ENCODE peak calls at places on chromosomes 1 and 21, in seven cellular contexts. V, S, H, J, W, K and M are unnamed samples. For H3K4me1, the result is how much of the 10 kb centered on the place peaks cover.

GRCh38 chr1:145999321-146000024 is 3.1 kb upstream of the TXNIP start:
- DNase-seq in V (peak), S (no peak), W (peak), J (no peak), K (no peak), H (no peak), M (peak)

GRCh38 chr1:147600119-147601111 is 59.1 kb downstream of the BCL9 start:
- DNase-seq in V (no peak), J (no peak), W (no peak), H (no peak), S (no peak), K (no peak), M (no peak)

GRCh38 chr1:25500694-25501093 is 42.7 kb upstream of the LDLRAP1 start:
- DNase-seq in H (no peak), S (no peak), V (no peak), J (no peak), K (no peak), W (no peak), M (peak)

GRCh38 chr1:19815801-19816736 is 986 bp upstream of the RNF186 start:
- DNase-seq in W (no peak), J (no peak), S (peak), V (peak), K (no peak), H (no peak), M (peak)

GRCh38 chr1:158049867-158050266 is 56.4 kb downstream of the KIRREL1 start:
- DNase-seq in W (no peak), J (no peak), S (no peak), K (no peak), H (no peak), V (no peak), M (no peak)

GRCh38 chr1:57167997-57168396 is 202.2 kb upstream of the C8B start:
- DNase-seq in J (no peak), V (no peak), H (no peak), K (no peak), S (no peak), W (no peak), M (no peak)

GRCh38 chr1:168235937-168236336 is 10.1 kb downstream of the SFT2D2 start:
- DNase-seq in J (no peak), V (no peak), S (no peak), H (no peak), K (no peak), W (no peak), M (no peak)

GRCh38 chr1:46714976-46715375 is 3.9 kb downstream of the EFCAB14 start:
- DNase-seq in V (no peak), H (no peak), S (no peak), J (no peak), K (no peak), W (no peak), M (no peak)

GRCh38 chr1:154624756-154625643 is 17.0 kb upstream of the ADAR start:
- DNase-seq in J (no peak), S (no peak), V (no peak), K (no peak), H (no peak), W (no peak), M (no peak)

GRCh38 chr21:34669149-34669879 is 520 bp downstream of the CLIC6 start:
- DNase-seq in K (peak), H (no peak), W (no peak), V (peak), S (peak), J (no peak), M (no peak)

GRCh38 chr1:243253927-243254232 is 1.2 kb downstream of the CEP170 start:
- DNase-seq in V (no peak), S (no peak), W (no peak), J (no peak), H (no peak), K (no peak), M (no peak)

GRCh38 chr1:57590978-57591377 is 167.1 kb upstream of the DAB1 start:
- DNase-seq in V (no peak), J (no peak), H (no peak), S (no peak), W (no peak), K (no peak), M (no peak)

GRCh38 chr1:2258122-2258812 is 30.1 kb downstream of the SKI start:
- DNase-seq in W (peak), J (no peak), H (no peak), V (no peak), S (no peak), K (no peak), M (no peak)

GRCh38 chr1:64898107-64898861 is 68.1 kb downstream of the JAK1 start:
- DNase-seq in S (peak), H (peak), J (peak), W (peak), K (no peak), V (peak), M (peak)

GRCh38 chr21:40143822-40144525 is 276.7 kb downstream of the PCP4 start:
- DNase-seq in H (no peak), W (no peak), V (peak), S (no peak), K (peak), J (peak), M (no peak)

GRCh38 chr21:31684918-31685317 is 25.4 kb downstream of the SOD1 start:
- DNase-seq in K (no peak), W (no peak), V (no peak), S (no peak), H (no peak), J (no peak), M (no peak)

GRCh38 chr1:99682291-99682751 is 36.4 kb downstream of the PALMD start:
- DNase-seq in V (no peak), H (no peak), J (no peak), S (no peak), K (no peak), W (no peak), M (no peak)

GRCh38 chr1:12173631-12174121 is 6.9 kb downstream of the TNFRSF1B start:
- DNase-seq in J (peak), H (peak), S (peak), K (no peak), V (peak), W (no peak), M (peak)

GRCh38 chr1:89527256-89527655 is 2.6 kb downstream of the LRRC8B start:
- DNase-seq in V (no peak), K (no peak), W (no peak), H (no peak), J (no peak), S (no peak), M (no peak)

GRCh38 chr1:58626293-58626692 is 49.2 kb upstream of the TACSTD2 start:
- DNase-seq in V (no peak), H (no peak), S (no peak), K (no peak), J (no peak), W (no peak), M (no peak)

GRCh38 chr1:6272476-6273270 is 11.8 kb upstream of the GPR153 start:
- DNase-seq in V (no peak), W (no peak), S (no peak), J (no peak), H (no peak), K (no peak), M (no peak)

GRCh38 chr1:43991476-43992231 is at the start of gene CCDC24:
- DNase-seq in S (peak), K (peak), V (peak), W (peak), H (peak), J (peak), M (peak)

GRCh38 chr1:206834711-206835110 is 30.7 kb upstream of the IL20 start:
- DNase-seq in V (no peak), S (peak), W (no peak), K (peak), J (no peak), H (no peak), M (no peak)

GRCh38 chr21:31557421-31557955 is 102.0 kb upstream of the SOD1 start:
- DNase-seq in J (no peak), H (no peak), K (peak), V (no peak), W (no peak), S (no peak), M (no peak)

GRCh38 chr1:155202198-155202597 is 5.5 kb downstream of the THBS3 start:
- DNase-seq in H (no peak), V (no peak), J (no peak), W (peak), S (peak), K (no peak), M (no peak)

GRCh38 chr21:34243562-34243961 is 120.2 kb upstream of the KCNE2 start:
- DNase-seq in V (peak), K (peak), H (no peak), J (no peak), S (no peak), W (no peak), M (no peak)

GRCh38 chr1:88701275-88701674 is 17.2 kb downstream of the PKN2 start:
- DNase-seq in W (no peak), H (no peak), K (no peak), J (no peak), S (no peak), V (no peak), M (no peak)

GRCh38 chr1:178645826-178646200 is 79.2 kb upstream of the RALGPS2 start:
- DNase-seq in H (no peak), S (no peak), W (no peak), V (no peak), J (no peak), K (no peak), M (no peak)

GRCh38 chr1:208273386-208274021 is 29.3 kb upstream of the PLXNA2 start:
- DNase-seq in K (no peak), J (no peak), S (no peak), V (no peak), W (no peak), H (no peak), M (no peak)

GRCh38 chr1:100866041-100866900 is 28.4 kb downstream of the EXTL2 start:
- DNase-seq in K (no peak), J (no peak), H (no peak), S (no peak), V (no peak), W (no peak), M (no peak)

GRCh38 chr1:157198619-157199420 is 60.6 kb upstream of the ETV3 start:
- DNase-seq in S (peak), H (no peak), W (no peak), V (no peak), J (no peak), K (no peak), M (no peak)

GRCh38 chr1:10962483-10962882 is 50.0 kb upstream of the TARDBP start:
- DNase-seq in V (no peak), S (no peak), H (no peak), W (no peak), K (no peak), J (peak), M (no peak)

GRCh38 chr1:199084293-199084692 is 445.5 kb downstream of the PTPRC start:
- DNase-seq in H (no peak), S (no peak), K (no peak), J (no peak), W (no peak), V (no peak), M (no peak)

GRCh38 chr1:243525085-243525487 is 269.2 kb downstream of the SDCCAG8 start:
- DNase-seq in H (no peak), S (no peak), J (no peak), K (no peak), W (no peak), V (no peak), M (no peak)

GRCh38 chr1:84712288-84712874 is 22.1 kb upstream of the SSX2IP start:
- DNase-seq in J (no peak), H (no peak), K (no peak), W (no peak), V (no peak), S (no peak), M (no peak)

GRCh38 chr21:44083631-44084291 is 23.4 kb upstream of the PWP2 start:
- DNase-seq in H (no peak), J (no peak), K (no peak), V (no peak), S (no peak), W (no peak), M (no peak)

GRCh38 chr21:25689226-25689625 is 45.5 kb downstream of the ATP5PF start:
- DNase-seq in J (no peak), W (no peak), V (no peak), K (no peak), H (no peak), S (no peak), M (no peak)

DNA sequence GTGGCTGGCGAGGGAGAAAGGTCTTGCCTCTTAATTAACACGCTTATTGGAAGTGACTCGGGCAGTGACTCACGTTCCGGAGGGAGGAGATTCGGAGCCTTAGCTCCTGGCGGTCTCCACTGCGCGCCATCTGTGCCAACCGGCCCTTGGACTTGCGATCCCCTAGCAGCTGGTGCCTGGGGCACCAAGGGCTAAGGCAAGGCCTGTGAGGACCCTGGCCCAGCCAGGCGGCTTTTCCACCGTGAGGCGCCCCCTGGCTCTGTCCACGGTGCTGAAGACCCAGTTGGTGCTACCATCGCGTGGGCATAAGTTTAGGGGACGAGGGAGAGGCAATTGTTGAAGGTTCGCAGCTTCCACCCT is 1.3 kb upstream of the SYT6 start:
- DNase-seq in J (no peak), K (peak), S (no peak), V (no peak), H (no peak), W (peak), M (no peak)
- H3K4me3 ChIP-seq in J (no peak), K (no peak), S (no peak), V (no peak), H (no peak), W (peak), M (no peak)

GRCh38 chr1:109883248-109883955 is 27.2 kb upstream of the CSF1 start:
- DNase-seq in V (no peak), J (peak), K (no peak), S (no peak), H (no peak), W (peak), M (peak)
- H3K4me1 ChIP-seq in V (under half), J (under half), K (under half), S (under half), H (under half), W (under half), M (under half)

DNA sequence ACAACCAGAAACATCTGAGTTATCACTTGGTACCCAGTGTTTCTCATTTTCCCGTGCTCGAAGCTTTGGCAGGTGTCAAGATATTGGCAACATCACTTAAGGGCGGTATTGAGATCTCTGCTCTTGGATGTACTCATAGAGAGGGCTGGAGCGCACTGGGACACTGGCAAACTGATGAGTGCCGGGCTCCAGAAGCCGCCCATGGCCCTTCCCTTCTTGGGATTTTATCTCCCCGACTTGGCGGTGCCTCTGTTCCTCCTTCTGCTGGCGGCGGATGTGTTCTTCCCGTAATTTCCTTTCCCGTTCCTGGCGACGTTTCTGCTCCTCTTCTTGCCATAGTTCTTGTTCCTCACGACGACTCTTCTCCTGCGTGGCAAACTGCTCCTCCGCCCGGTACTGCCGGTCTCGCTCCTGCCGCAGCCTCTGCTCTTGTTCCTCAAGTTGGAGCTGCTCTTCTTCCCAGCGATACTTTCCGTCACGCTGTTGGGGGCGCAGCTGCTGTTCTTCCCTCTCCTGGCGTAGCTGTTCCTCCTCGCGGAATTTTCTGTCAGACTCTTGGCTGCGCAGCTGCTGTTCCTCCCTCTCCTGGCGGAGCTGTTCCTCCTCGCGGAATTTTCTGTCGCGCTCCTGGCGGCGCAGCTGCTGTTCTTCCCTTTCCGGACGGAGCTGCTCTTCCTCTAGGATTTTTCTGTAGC is 7.8 kb downstream of the TCHH start:
- DNase-seq in H (no peak), W (no peak), V (no peak), J (no peak), K (peak), S (no peak), M (no peak)
- H3K4me3 ChIP-seq in H (no peak), W (peak), V (peak), J (peak), K (no peak), S (peak), M (peak)

GRCh38 chr1:226719596-226720386 is 19.3 kb downstream of the ITPKB start:
- DNase-seq in S (no peak), K (no peak), W (no peak), V (no peak), H (no peak), J (no peak), M (no peak)
- H3K4me1 ChIP-seq in S (under half), K (under half), W (under half), V (under half), H (under half), J (half or more), M (under half)

DNA sequence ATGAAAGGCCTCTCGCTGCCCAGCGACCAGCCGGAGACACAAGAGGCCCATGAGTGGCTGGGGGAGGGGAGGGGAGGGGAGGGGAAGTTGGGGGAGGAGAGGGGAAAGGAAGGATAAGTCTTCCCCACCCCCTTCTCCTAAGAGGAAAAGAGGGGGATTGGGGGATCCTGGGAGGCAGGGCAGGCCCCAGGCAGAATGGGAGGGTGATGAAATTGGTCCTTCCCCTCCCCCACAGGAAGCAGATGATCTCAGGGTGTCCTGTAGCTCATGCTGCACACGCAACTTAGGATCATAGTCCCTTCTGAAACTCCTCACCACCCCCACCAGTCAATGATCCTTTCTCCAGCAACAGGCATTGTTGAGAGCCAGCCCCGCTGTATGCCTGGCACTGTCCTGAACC is 45.8 kb downstream of the PAX7 start:
- DNase-seq in V (no peak), J (no peak), W (no peak), S (no peak), K (no peak), H (no peak), M (no peak)
- H3K4me3 ChIP-seq in V (no peak), J (no peak), W (no peak), S (no peak), K (no peak), H (no peak), M (no peak)

GRCh38 chr1:60920561-60920960 is 161.8 kb upstream of the NFIA start:
- DNase-seq in W (no peak), H (no peak), V (no peak), K (no peak), J (no peak), S (no peak), M (no peak)
- H3K4me1 ChIP-seq in W (under half), H (under half), V (under half), K (under half), J (under half), S (under half), M (under half)

GRCh38 chr1:30446508-30446907 is 276.9 kb downstream of the MATN1 start:
- DNase-seq in K (no peak), W (no peak), J (no peak), H (no peak), V (no peak), S (no peak), M (no peak)
- H3K4me3 ChIP-seq in K (no peak), W (no peak), J (no peak), H (no peak), V (no peak), S (no peak), M (no peak)

GRCh38 chr1:30759718-30760281 is 2.2 kb upstream of the LAPTM5 start:
- DNase-seq in V (peak), S (no peak), H (no peak), K (no peak), W (no peak), J (no peak), M (no peak)
- H3K4me1 ChIP-seq in V (under half), S (under half), H (under half), K (under half), W (under half), J (under half), M (under half)

DNA sequence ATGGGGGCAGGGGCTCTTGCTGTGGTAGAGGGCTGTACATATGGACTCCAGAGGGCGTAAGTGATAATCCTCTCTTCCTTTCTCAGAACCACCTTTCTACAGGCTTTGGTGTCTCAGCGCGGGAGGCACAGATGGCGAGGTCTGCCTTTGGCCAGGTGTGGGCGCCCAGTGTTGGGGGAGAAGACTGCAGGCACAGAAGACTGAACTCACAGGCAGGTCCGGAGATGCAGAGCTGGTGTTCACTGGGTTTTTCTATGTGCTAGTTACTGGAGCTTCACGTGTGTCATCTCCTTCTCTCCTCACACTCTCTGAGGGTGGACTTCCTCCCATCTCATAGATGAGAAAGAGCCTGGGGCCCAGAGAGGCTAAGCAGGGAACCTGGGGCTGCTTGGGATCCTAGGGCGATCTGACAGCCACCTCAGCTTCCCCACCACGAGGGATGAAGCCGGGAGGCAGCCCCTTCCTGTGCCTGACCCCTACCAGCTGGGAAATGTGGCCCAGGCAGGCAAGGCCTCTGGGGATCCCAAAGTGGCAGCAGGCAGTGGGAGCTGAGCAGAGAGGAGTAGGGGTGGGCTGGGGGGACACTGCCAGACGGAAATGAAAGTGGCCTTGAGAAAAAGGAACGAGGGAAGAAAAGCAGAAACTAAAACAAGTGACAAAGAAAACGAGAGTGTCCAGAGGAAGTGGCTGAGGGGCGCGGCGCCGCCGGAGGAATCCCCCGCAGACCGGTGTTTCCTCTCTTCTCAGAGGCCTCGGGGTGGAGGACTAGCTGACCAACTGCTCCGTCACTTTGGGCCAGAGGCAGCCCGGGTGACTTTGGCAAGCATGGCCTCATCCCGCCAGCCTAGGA is 191.6 kb downstream of the HIVEP3 start:
- DNase-seq in V (peak), H (no peak), J (peak), K (no peak), S (peak), W (peak), M (peak)
- H3K4me3 ChIP-seq in V (no peak), H (no peak), J (no peak), K (no peak), S (no peak), W (no peak), M (no peak)

GRCh38 chr1:234490789-234491479 is 12.0 kb upstream of the TARBP1 start:
- DNase-seq in J (no peak), W (no peak), K (no peak), S (no peak), H (no peak), V (no peak), M (no peak)
- H3K4me1 ChIP-seq in J (under half), W (under half), K (under half), S (under half), H (under half), V (under half), M (under half)